ENCODE peak calls at places on chromosomes 3 and 15, in four cellular contexts. I, S, N and F are unnamed samples.
A peak's percentile ranks its signal among the peaks of the same experiment; 100 is the strongest.

GRCh38 chr15:64692166-64692565 is 83.2 kb downstream of the RBPMS2 start:
- DNase-seq in N (no peak), S (no peak), I (no peak), F (no peak)

GRCh38 chr3:149657796-149658443 is at the start of gene WWTR1:
- DNase-seq in N (peak; percentile 97), I (peak; percentile 98), S (peak; percentile 97), F (peak; percentile 88)

GRCh38 chr15:33016405-33017024 is 178.0 kb downstream of the FMN1 start:
- DNase-seq in I (peak; percentile 21), N (no peak), S (no peak), F (no peak)

GRCh38 chr3:141878812-141879211 is 2.4 kb downstream of the ATP1B3 start:
- DNase-seq in S (peak; percentile 19), I (no peak), N (no peak), F (no peak)

GRCh38 chr15:52822475-52822874 is 32.3 kb upstream of the ONECUT1 start:
- DNase-seq in N (no peak), I (no peak), S (no peak), F (no peak)

GRCh38 chr15:90261811-90262210 is 3.7 kb upstream of the NGRN start:
- DNase-seq in N (no peak), I (no peak), S (peak; percentile 92), F (no peak)

GRCh38 chr3:61725851-61726333 is 164.5 kb downstream of the PTPRG start:
- DNase-seq in N (no peak), I (no peak), S (no peak), F (no peak)

GRCh38 chr3:186471781-186472180 is 72.4 kb downstream of the CRYGS start:
- DNase-seq in S (no peak), I (no peak), N (no peak), F (no peak)

GRCh38 chr3:106740116-106740515 is 637.1 kb upstream of the CCDC54 start:
- DNase-seq in S (no peak), I (no peak), N (no peak), F (no peak)

GRCh38 chr3:147301781-147302180 is 104.6 kb downstream of the ZIC4 start:
- DNase-seq in S (no peak), N (no peak), I (no peak), F (no peak)

GRCh38 chr15:31227954-31228542 is 98.6 kb upstream of the KLF13 start:
- DNase-seq in S (no peak), N (no peak), I (no peak), F (no peak)

GRCh38 chr3:45596290-45596791 is 1.8 kb downstream of the LIMD1 start:
- DNase-seq in I (no peak), N (no peak), S (no peak), F (no peak)

GRCh38 chr3:171277456-171278406 is 182.5 kb downstream of the TNIK start:
- DNase-seq in I (no peak), N (no peak), S (no peak), F (no peak)

GRCh38 chr3:150216041-150216811 is 191.9 kb upstream of the TSC22D2 start:
- DNase-seq in N (no peak), S (peak; percentile 12), I (peak; percentile 16), F (no peak)

GRCh38 chr3:120350431-120350941 is 1.3 kb upstream of the LRRC58 start:
- DNase-seq in N (no peak), I (no peak), S (peak; percentile 27), F (no peak)

GRCh38 chr3:55330355-55330754 is 156.8 kb downstream of the WNT5A start:
- DNase-seq in S (no peak), N (peak; percentile 19), I (no peak), F (no peak)

GRCh38 chr3:98545940-98546339 is 14.2 kb downstream of the GPR15 start:
- DNase-seq in S (no peak), I (no peak), N (no peak), F (no peak)

GRCh38 chr15:56244811-56245576 is 1.3 kb upstream of the RFX7 start:
- DNase-seq in S (no peak), N (no peak), I (peak; percentile 4), F (peak; percentile 50)

GRCh38 chr3:145906755-145907154 is 254.2 kb downstream of the PLOD2 start:
- DNase-seq in S (no peak), I (no peak), N (no peak), F (no peak)

GRCh38 chr3:117706037-117706436 is 996.5 kb downstream of the TUSC7 start:
- DNase-seq in S (no peak), I (no peak), N (no peak), F (no peak)

GRCh38 chr3:107100573-107100972 is 276.7 kb upstream of the CCDC54 start:
- DNase-seq in N (no peak), S (no peak), I (no peak), F (no peak)

GRCh38 chr15:51801391-51801835 is 28.0 kb upstream of the TMOD3 start:
- DNase-seq in I (no peak), N (no peak), S (peak; percentile 68), F (no peak)

GRCh38 chr3:76646921-76647562 is 392.9 kb upstream of the ROBO2 start:
- DNase-seq in N (no peak), S (no peak), I (no peak), F (no peak)

GRCh38 chr15:69380100-69380725 is 33.9 kb upstream of the KIF23 start:
- DNase-seq in S (no peak), I (no peak), N (no peak), F (no peak)

GRCh38 chr3:9721698-9722057 is 9.9 kb upstream of the BRPF1 start:
- DNase-seq in S (no peak), I (no peak), N (no peak), F (no peak)

GRCh38 chr3:9717050-9717555 is 13.5 kb downstream of the CPNE9 start:
- DNase-seq in I (no peak), S (no peak), N (no peak), F (no peak)

GRCh38 chr3:9717563-9717962 is 13.9 kb downstream of the CPNE9 start:
- DNase-seq in S (no peak), I (no peak), N (no peak), F (no peak)

GRCh38 chr3:9718118-9718517 is 13.4 kb upstream of the BRPF1 start:
- DNase-seq in I (no peak), N (no peak), S (no peak), F (no peak)

GRCh38 chr3:9721015-9721697 is 10.4 kb upstream of the BRPF1 start:
- DNase-seq in I (no peak), S (no peak), N (no peak), F (no peak)
- TF ChIP-seq POLR2AphosphoS5 in I (no peak), S (no peak), N (no peak), F (no peak)

DNA sequence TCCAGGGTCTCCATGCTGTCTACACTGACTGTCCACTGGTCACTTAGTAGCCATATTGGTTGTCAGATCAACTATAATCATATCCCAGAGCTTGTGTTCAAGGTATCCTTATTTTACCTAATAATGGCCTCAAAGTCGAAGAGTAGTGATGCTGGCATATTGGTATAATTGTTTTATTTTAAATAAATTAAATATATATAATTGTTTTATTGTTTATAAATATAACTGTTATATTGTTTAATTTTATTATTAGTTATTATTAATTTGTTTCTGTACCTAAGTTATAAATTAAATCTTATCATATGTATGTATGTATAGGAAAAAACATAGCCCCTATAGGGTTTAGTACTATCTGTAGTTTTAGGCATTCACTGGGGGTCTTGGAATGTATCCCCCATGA is 205.0 kb downstream of the FOXP1 start:
- DNase-seq in N (no peak), I (no peak), S (no peak), F (no peak)
- TF ChIP-seq POLR2AphosphoS5 in N (no peak), I (no peak), S (no peak), F (no peak)

GRCh38 chr15:37100109-37100873 is at the start of gene MEIS2:
- DNase-seq in I (peak; percentile 91), N (peak; percentile 85), S (peak; percentile 87), F (peak; percentile 87)

GRCh38 chr15:37096878-37097568 is 3.3 kb downstream of the MEIS2 start:
- DNase-seq in I (no peak), N (no peak), S (peak; percentile 62), F (no peak)

GRCh38 chr15:37101634-37102314 is 1.4 kb upstream of the MEIS2 start:
- DNase-seq in N (peak; percentile 59), S (peak; percentile 85), I (peak; percentile 84), F (peak; percentile 74)

GRCh38 chr15:37098468-37099320 is 1.7 kb downstream of the MEIS2 start:
- DNase-seq in S (peak; percentile 56), N (no peak), I (no peak), F (no peak)

DNA sequence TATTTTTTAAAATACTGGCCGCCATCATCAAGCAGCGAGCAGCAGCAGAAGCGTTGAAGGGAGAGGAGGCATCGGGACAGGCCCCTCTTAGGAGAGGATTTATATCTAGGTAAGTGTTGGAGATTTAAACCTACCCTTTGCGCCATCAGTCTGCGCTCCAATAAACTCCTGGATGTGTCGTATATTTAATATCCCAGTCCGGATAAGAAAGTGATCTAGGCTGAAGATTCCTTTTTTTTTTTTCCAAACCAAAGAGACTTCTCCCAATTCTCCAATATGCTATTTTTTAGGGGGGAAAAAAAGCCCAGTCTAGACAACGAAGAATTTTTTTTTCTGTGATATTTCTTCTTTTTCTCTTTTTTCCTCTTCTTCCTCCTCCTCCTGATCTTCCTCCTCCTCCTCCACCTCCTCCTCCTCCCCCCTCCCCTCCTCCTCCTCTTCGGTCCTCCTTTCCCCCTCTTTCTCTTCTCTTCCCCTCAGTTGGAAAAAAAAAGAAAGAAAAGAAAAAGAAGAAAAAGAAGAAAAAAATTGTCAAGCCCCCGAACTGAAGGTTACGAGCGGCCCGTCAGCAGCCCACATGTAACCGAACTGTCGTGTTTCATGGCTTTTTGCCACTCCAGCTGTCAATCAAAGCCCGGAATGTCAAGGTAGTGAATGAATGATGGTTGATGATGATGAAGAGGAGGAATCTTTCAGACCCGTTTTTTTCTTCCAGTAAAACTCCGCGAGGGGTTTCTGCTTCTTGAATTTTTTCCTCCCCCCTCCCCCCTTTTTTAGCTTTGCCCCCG is 834 bp downstream of the MEIS2 start:
- DNase-seq in N (no peak), S (peak; percentile 46), I (no peak), F (no peak)
- TF ChIP-seq POLR2AphosphoS5 in N (no peak), S (no peak), I (no peak), F (no peak)

GRCh38 chr3:13011369-13012227 is 61.6 kb downstream of the IQSEC1 start:
- DNase-seq in I (no peak), S (no peak), N (no peak), F (peak; percentile 67)
- TF ChIP-seq POLR2AphosphoS5 in I (no peak), S (no peak), N (no peak), F (peak; percentile 42)

DNA sequence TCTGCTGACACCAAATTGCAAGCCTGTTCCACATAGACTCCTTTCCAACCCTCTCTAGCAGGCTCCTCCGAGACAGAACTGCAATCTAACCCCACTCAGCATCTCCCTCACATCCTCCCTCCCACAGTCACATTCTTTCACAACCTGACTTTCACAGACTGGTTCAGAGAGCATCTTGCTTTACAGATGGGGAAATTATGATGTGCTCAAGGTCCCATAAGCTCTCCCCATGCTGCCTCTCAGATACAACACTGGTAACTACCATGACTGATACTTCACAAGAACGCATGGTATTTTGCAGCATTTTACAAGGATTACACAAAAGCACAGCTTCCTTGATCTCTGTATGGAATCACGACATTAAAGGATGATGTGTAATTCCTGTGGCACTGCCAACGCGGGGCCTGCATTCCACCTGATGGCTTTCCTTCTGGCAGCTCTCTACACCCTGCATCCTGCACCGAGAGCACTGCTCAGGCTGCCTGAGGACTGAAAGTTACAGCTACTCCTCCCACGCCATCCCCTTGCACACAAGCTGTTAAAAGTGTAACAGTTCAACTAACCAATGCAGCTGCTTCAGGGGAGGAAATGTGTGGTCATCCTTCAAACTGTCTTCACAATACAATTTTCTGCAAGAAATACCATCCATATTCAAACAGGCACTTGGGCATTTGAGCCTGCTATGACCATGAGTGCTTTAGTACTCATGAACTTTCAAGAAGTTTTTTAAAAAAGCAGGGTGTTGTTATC is 27.6 kb downstream of the TBC1D2B start:
- DNase-seq in I (no peak), S (no peak), N (no peak), F (no peak)
- TF ChIP-seq POLR2AphosphoS5 in I (no peak), S (no peak), N (peak; percentile 19), F (no peak)

GRCh38 chr15:59369597-59369996 is 3.1 kb downstream of the MYO1E start:
- DNase-seq in I (no peak), N (no peak), S (no peak), F (no peak)
- TF ChIP-seq POLR2AphosphoS5 in I (no peak), N (no peak), S (no peak), F (no peak)